ENCODE peak calls at places on chromosomes 11 and 22, in four cellular contexts. P is epithelial cell of esophagus, Q is kidney epithelial cell, I is fibroblast of lung. K is an unnamed sample.

GRCh38 chr22:28034145-28034759 is 115.2 kb upstream of the PITPNB start:
- DNase-seq in P (no peak), Q (no peak), I (no peak), K (no peak)

GRCh38 chr11:125085301-125086081 is 22.4 kb downstream of the SLC37A2 start:
- DNase-seq in I (no peak), Q (no peak), P (no peak), K (no peak)

GRCh38 chr11:12044799-12045198 is 36.4 kb upstream of the DKK3 start:
- DNase-seq in I (no peak), Q (no peak), P (no peak), K (no peak)

GRCh38 chr11:36091256-36091811 is 147.5 kb downstream of the LDLRAD3 start:
- DNase-seq in I (peak; percentile 95), Q (no peak), P (no peak), K (no peak)

GRCh38 chr22:19592464-19592863 is 68.3 kb upstream of the CLDN5 start:
- DNase-seq in Q (no peak), P (no peak), I (no peak), K (no peak)

GRCh38 chr11:78657968-78658839 is 83.5 kb upstream of the NARS2 start:
- DNase-seq in P (no peak), I (no peak), Q (no peak), K (no peak)

GRCh38 chr11:16252373-16252772 is 104.0 kb downstream of the SOX6 start:
- DNase-seq in Q (no peak), P (peak; percentile 12), I (no peak), K (no peak)

GRCh38 chr11:126990716-126991480 is 9.7 kb downstream of the KIRREL3 start:
- DNase-seq in Q (no peak), P (no peak), I (peak; percentile 78), K (peak; percentile 26)

GRCh38 chr22:22371031-22371541 is 126.5 kb downstream of the VPREB1 start:
- DNase-seq in P (no peak), Q (no peak), I (no peak), K (no peak)

GRCh38 chr11:848988-849824 is 6.6 kb downstream of the TSPAN4 start:
- DNase-seq in P (no peak), I (no peak), Q (no peak), K (peak; percentile 57)

GRCh38 chr11:124682443-124682842 is 8.7 kb downstream of the SPA17 start:
- DNase-seq in P (no peak), Q (no peak), I (no peak), K (no peak)

GRCh38 chr11:133842730-133843129 is 2.6 kb downstream of the SPATA19 start:
- DNase-seq in P (no peak), Q (no peak), I (no peak), K (no peak)

GRCh38 chr11:14612624-14613023 is 31.0 kb upstream of the PDE3B start:
- DNase-seq in I (no peak), P (no peak), Q (no peak), K (no peak)

GRCh38 chr11:2088746-2089535 is 50.2 kb downstream of the IGF2 start:
- DNase-seq in Q (no peak), I (no peak), P (no peak), K (no peak)

GRCh38 chr11:115624065-115624464 is 119.8 kb upstream of the CADM1 start:
- DNase-seq in I (no peak), Q (no peak), P (no peak), K (no peak)

GRCh38 chr11:38553033-38553432 is 1955.0 kb upstream of the RAG2 start:
- DNase-seq in Q (no peak), I (peak; percentile 50), P (no peak), K (peak; percentile 9)

GRCh38 chr11:72899238-72899637 is 85.0 kb downstream of the ATG16L2 start:
- DNase-seq in Q (no peak), P (peak; percentile 13), I (peak; percentile 7), K (peak; percentile 25)

GRCh38 chr22:48724899-48725298 is 1102.8 kb downstream of the BRD1 start:
- DNase-seq in Q (no peak), I (no peak), P (no peak), K (no peak)

GRCh38 chr11:82750643-82751139 is 17.0 kb upstream of the FAM181B start:
- DNase-seq in P (peak; percentile 27), I (no peak), Q (peak; percentile 14), K (no peak)

GRCh38 chr22:27327981-27328721 is 473.4 kb downstream of the MN1 start:
- DNase-seq in P (peak; percentile 25), Q (no peak), I (no peak), K (no peak)

GRCh38 chr22:49334589-49334873 is 493.1 kb downstream of the BRD1 start:
- DNase-seq in I (no peak), Q (no peak), P (no peak), K (no peak)

GRCh38 chr11:112579282-112579681 is 318.6 kb upstream of the PLET1 start:
- DNase-seq in Q (no peak), P (no peak), I (no peak), K (no peak)

GRCh38 chr11:82864268-82864667 is 36.0 kb downstream of the PRCP start:
- DNase-seq in Q (no peak), P (peak; percentile 68), I (peak; percentile 29), K (peak; percentile 85)

GRCh38 chr11:95074806-95075563 is 8.3 kb downstream of the SRSF8 start:
- DNase-seq in I (no peak), P (peak; percentile 67), Q (no peak), K (peak; percentile 31)

GRCh38 chr22:46367707-46368191 is 32.2 kb downstream of the TRMU start:
- DNase-seq in P (peak; percentile 73), Q (no peak), I (peak; percentile 26), K (peak; percentile 76)

GRCh38 chr22:36330127-36330526 is 57.6 kb downstream of the MYH9 start:
- DNase-seq in P (no peak), I (no peak), Q (no peak), K (no peak)
- H3K4me3 ChIP-seq in P (no peak overlapping the region), I (no peak overlapping the region), Q (no peak overlapping the region), K (no peak overlapping the region)

GRCh38 chr22:29096736-29097669 is 24.2 kb downstream of the KREMEN1 start:
- DNase-seq in P (peak; percentile 24), I (no peak), Q (no peak), K (no peak)
- TF ChIP-seq CTCF in P (no peak), I (no peak), Q (no peak), K (no peak)

GRCh38 chr11:45717526-45717925 is 52.1 kb upstream of the CHST1 start:
- DNase-seq in Q (no peak), I (no peak), P (no peak), K (no peak)
- H3K4me3 ChIP-seq in Q (no peak overlapping the region), I (no peak overlapping the region), P (no peak overlapping the region), K (no peak overlapping the region)

GRCh38 chr11:130980463-130980862 is 64.2 kb upstream of the SNX19 start:
- DNase-seq in Q (no peak), P (no peak), I (no peak), K (no peak)

GRCh38 chr11:130979386-130979972 is 63.2 kb upstream of the SNX19 start:
- DNase-seq in Q (no peak), P (peak; percentile 72), I (peak; percentile 34), K (peak; percentile 30)
- TF ChIP-seq CTCF in Q (peak; percentile 58), P (peak; percentile 80), I (peak; percentile 65), K (peak; percentile 57)

GRCh38 chr11:17510507-17511206 is 33.6 kb downstream of the USH1C start:
- DNase-seq in I (no peak), P (peak; percentile 47), Q (no peak), K (no peak)

GRCh38 chr11:17513853-17514252 is 30.4 kb downstream of the USH1C start:
- DNase-seq in I (no peak), Q (peak; percentile 21), P (peak; percentile 70), K (no peak)

GRCh38 chr11:17508816-17509215 is 32.2 kb upstream of the ABCC8 start:
- DNase-seq in P (no peak), I (no peak), Q (no peak), K (no peak)

GRCh38 chr11:17512101-17512500 is 32.1 kb downstream of the USH1C start:
- DNase-seq in I (no peak), P (no peak), Q (no peak), K (no peak)

DNA sequence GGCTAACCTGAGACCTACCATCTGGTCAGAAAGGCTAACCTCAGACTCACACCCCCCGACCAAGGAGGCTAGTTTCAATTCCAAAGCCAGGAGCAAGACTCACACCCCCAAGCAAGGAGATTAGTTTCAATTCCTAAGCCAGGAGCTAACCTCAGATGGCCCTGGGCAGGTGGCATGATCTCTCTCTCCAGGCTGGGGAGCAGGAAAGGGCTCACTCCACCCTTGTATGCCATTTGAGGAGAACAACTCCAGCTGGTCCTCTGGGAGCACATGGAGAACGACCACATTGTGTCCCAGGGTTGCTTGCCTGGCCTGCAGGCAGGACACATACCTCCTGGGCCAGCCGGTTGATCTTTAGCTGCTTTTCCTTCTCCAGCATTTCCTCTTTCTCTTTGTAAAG is 32.6 kb downstream of the USH1C start:
- DNase-seq in Q (no peak), I (no peak), P (no peak), K (no peak)
- H3K4me3 ChIP-seq in Q (no peak overlapping the region), I (no peak overlapping the region), P (no peak overlapping the region), K (no peak overlapping the region)

GRCh38 chr11:130246270-130246669 is 68.4 kb downstream of the ZBTB44 start:
- DNase-seq in P (no peak), Q (no peak), I (no peak), K (no peak)

GRCh38 chr11:130244851-130245250 is 69.9 kb downstream of the ZBTB44 start:
- DNase-seq in I (no peak), P (no peak), Q (no peak), K (no peak)

GRCh38 chr11:130237282-130238006 is 77.3 kb downstream of the ZBTB44 start:
- DNase-seq in I (no peak), P (no peak), Q (no peak), K (no peak)

GRCh38 chr11:130243816-130244215 is 70.9 kb downstream of the ZBTB44 start:
- DNase-seq in P (no peak), Q (no peak), I (no peak), K (no peak)

DNA sequence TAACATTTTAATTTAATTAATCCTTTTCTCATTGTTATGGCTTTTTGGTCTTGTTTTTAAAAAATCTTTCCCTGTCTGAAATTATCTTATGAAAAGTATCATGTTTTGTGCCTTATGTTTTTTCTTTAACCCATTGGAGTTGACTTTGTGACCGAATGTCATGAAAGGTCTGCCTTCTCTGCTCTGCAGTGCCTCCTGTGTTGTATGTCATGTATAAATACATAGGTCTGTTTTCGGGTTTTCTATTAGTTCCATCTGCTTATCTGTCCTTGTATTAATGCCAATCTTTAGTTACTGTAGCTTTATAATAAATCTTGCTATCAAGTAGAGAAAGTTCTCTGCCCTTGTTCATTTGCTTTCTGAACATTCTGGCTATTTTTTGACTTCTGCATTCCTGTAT is 73.0 kb downstream of the ZBTB44 start:
- DNase-seq in Q (no peak), P (no peak), I (no peak), K (no peak)
- TF ChIP-seq CTCF in Q (no peak), P (no peak), I (no peak), K (no peak)

GRCh38 chr11:128480665-128481064 is 106.7 kb downstream of the ETS1 start:
- DNase-seq in Q (no peak), P (no peak), I (no peak), K (no peak)
- H3K4me3 ChIP-seq in Q (no peak overlapping the region), P (no peak overlapping the region), I (no peak overlapping the region), K (no peak overlapping the region)

GRCh38 chr11:65589444-65590239 is 6.0 kb downstream of the KCNK7 start:
- DNase-seq in I (no peak), P (no peak), Q (no peak), K (no peak)

GRCh38 chr11:65590240-65590738 is 5.3 kb downstream of the KCNK7 start:
- DNase-seq in Q (no peak), P (no peak), I (no peak), K (peak; percentile 67)

GRCh38 chr11:65592840-65593517 is 2.6 kb downstream of the KCNK7 start:
- DNase-seq in I (no peak), Q (no peak), P (peak; percentile 87), K (no peak)

GRCh38 chr11:65593518-65594414 is 1.8 kb downstream of the KCNK7 start:
- DNase-seq in Q (no peak), I (peak; percentile 27), P (no peak), K (peak; percentile 69)

GRCh38 chr11:65591939-65592814 is 3.4 kb downstream of the KCNK7 start:
- DNase-seq in P (peak; percentile 66), Q (no peak), I (peak; percentile 84), K (peak; percentile 57)
- TF ChIP-seq CTCF in P (no peak), Q (peak; percentile 16), I (no peak), K (no peak)